ENCODE peak calls at places on chromosomes 12 and 14, in four cellular contexts. H, R, Y and O are unnamed samples.

GRCh38 chr14:95488376-95489162 is 27.9 kb downstream of the SYNE3 start:
- DNase-seq in H (no peak), R (no peak), Y (no peak), O (no peak)

GRCh38 chr12:68775121-68775520 is 29.1 kb downstream of the SLC35E3 start:
- DNase-seq in H (no peak), R (no peak), Y (no peak), O (no peak)

GRCh38 chr14:21915814-21916213 is 242.2 kb upstream of the OR4E1 start:
- DNase-seq in H (no peak), R (no peak), Y (peak), O (no peak)

GRCh38 chr12:109632299-109632698 is 58.7 kb downstream of the MVK start:
- DNase-seq in H (no peak), R (no peak), Y (no peak), O (no peak)

GRCh38 chr12:116803018-116803736 is 65.1 kb downstream of the RNFT2 start:
- DNase-seq in H (no peak), R (no peak), Y (no peak), O (no peak)

GRCh38 chr12:113207621-113208040 is 13.6 kb upstream of the TPCN1 start:
- DNase-seq in H (no peak), R (no peak), Y (no peak), O (no peak)

GRCh38 chr14:69432364-69432763 is 33.9 kb downstream of the SLC39A9 start:
- DNase-seq in H (no peak), R (no peak), Y (no peak), O (no peak)

GRCh38 chr14:57189070-57189469 is 79.6 kb downstream of the EXOC5 start:
- DNase-seq in H (peak), R (peak), Y (peak), O (no peak)

GRCh38 chr14:32703246-32703645 is 235.4 kb upstream of the NPAS3 start:
- DNase-seq in H (no peak), R (no peak), Y (no peak), O (no peak)

GRCh38 chr12:63098851-63099250 is 52.1 kb downstream of the AVPR1A start:
- DNase-seq in H (peak), R (peak), Y (peak), O (no peak)

GRCh38 chr14:42190744-42191143 is 584.1 kb downstream of the LRFN5 start:
- DNase-seq in H (no peak), R (no peak), Y (no peak), O (no peak)

GRCh38 chr14:42193426-42193766 is 586.7 kb downstream of the LRFN5 start:
- DNase-seq in H (no peak), R (no peak), Y (no peak), O (no peak)

GRCh38 chr14:42192659-42193425 is 586.2 kb downstream of the LRFN5 start:
- DNase-seq in H (no peak), R (no peak), Y (no peak), O (no peak)
- TF ChIP-seq TARDBP in H (no peak), R (no peak), Y (no peak), O (no peak)

DNA sequence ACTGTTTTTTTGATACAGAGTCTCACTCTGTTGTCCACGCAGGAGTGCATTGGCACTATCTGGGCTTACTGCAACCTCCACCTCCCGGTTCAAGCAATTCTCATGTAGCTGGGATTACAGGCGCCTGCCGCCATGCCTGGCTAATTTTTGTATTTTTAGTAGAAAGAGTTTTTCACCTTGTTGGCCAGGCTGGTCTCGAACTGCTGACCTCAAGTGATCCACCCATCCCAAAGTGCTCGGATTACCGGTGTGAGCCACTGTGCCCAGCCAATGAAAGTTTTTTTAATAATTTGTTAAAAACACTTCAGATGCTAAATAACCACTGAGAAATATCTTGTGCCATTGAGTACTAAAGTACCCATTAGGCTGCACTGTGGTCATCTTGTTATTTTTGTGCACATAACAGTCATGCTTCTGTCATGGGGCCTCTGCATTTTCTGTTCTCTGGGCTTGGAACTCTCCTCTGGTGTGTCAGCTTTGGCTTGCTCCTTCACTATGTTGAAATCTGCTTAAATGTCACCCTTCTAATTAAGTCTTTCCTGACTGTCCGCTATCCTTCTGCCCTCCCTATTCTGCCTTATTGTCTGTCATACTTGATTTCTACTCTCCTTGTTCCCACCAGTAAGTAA is 105.1 kb downstream of the KTN1 start:
- DNase-seq in H (no peak), R (no peak), Y (no peak), O (no peak)
- TF ChIP-seq TARDBP in H (no peak), R (no peak), Y (no peak), O (no peak)

DNA sequence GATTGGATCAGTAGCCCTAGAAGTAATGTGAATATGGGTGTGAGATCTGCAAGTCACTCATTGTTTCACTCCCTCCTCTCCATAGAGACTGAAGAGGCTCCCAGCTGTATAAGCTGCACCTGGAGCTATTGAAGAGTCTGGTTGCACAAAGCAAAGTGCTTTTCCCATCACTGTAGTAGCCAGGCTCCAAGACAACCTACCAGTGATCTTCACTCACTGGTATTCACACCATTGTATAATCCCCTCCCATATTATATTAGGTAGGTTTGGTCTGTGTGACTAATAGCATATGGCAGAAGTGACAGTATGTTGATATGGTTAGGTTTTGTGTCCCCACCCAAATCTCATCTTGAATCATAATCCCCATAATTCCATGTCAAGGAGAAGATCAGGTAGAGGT is 64.4 kb downstream of the ZFC3H1 start:
- DNase-seq in H (no peak), R (no peak), Y (no peak), O (no peak)
- TF ChIP-seq TARDBP in H (no peak), R (no peak), Y (no peak), O (no peak)

DNA sequence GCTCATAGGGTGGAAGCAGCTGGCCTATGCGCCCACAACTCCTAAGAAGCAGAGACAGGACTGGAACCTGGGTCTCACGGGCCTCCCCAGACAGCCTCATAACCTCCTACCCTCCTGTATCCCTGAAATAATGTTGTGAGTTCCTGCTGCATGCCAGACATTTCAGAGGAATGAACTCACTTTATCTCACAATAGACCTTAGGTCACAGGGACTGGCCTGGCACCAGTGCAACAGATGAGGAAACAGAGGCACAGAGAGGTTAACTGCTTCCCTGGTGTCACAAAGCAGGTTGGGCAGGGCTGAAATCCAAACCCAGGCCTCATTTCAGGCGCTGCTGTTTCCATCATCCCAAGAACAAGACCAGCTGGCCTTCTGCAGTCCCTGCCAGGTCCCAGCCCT is 5.3 kb downstream of the PHETA1 start:
- DNase-seq in H (no peak), R (no peak), Y (no peak), O (no peak)
- TF ChIP-seq TARDBP in H (no peak), R (no peak), Y (no peak), O (no peak)

GRCh38 chr14:36524874-36525745 is 5.1 kb upstream of the NKX2-1 start:
- DNase-seq in H (peak), R (peak), Y (peak), O (no peak)
- TF ChIP-seq TARDBP in H (no peak), R (no peak), Y (no peak), O (no peak)

DNA sequence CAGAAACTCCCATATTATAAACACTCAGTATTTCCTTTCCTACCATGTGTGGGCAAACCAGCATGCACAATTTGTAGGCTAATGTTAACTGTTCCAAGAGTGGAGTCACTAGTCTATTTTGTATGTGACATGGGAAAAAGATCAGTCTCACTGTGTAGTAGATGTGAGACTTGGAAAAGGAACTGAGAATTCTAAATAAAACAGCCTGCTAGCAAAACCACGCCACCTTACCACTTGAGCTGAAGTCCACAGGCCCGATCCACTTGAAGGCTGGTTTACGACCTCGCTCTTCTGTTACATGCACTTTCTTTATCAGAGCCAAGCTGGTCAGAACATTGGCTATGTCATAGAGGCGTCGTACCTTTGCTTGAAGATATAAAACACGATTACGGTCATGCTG is 22.5 kb downstream of the E2F7 start:
- DNase-seq in H (no peak), R (no peak), Y (no peak), O (no peak)
- TF ChIP-seq TARDBP in H (no peak), R (no peak), Y (no peak), O (no peak)